ENCODE peak calls at places on chromosomes 1 and 21, in five cellular contexts. One of them, this sample, is unnamed.

GRCh38 chr1:7702365-7702764 is 68.7 kb upstream of the VAMP3 start:
- DNase-seq in iPS-NIHi11: peak; percentile 37
- DNase-seq in kidney tubule cell: no peak
- DNase-seq in non-pigmented ciliary epithelial cell: no peak
- DNase-seq in stimulated activated CD8-positive, alpha-beta memory T cell treated with anti-CD3 and anti-CD28 coated beads, Interleukin-15, amount 100 ng/mL, for 48 hours: no peak
- DNase-seq in this sample: no peak

GRCh38 chr21:33061233-33061632 is 8.7 kb upstream of the OLIG1 start:
- DNase-seq in kidney tubule cell: no peak
- DNase-seq in stimulated activated CD8-positive, alpha-beta memory T cell treated with anti-CD3 and anti-CD28 coated beads, Interleukin-15, amount 100 ng/mL, for 48 hours: no peak
- DNase-seq in iPS-NIHi11: no peak
- DNase-seq in non-pigmented ciliary epithelial cell: no peak
- DNase-seq in this sample: no peak

GRCh38 chr1:97721221-97721620 is 199.6 kb downstream of the DPYD start:
- DNase-seq in iPS-NIHi11: no peak
- DNase-seq in stimulated activated CD8-positive, alpha-beta memory T cell treated with anti-CD3 and anti-CD28 coated beads, Interleukin-15, amount 100 ng/mL, for 48 hours: no peak
- DNase-seq in kidney tubule cell: no peak
- DNase-seq in non-pigmented ciliary epithelial cell: peak; percentile 30
- DNase-seq in this sample: no peak

GRCh38 chr1:22830131-22830566 is 119.5 kb downstream of the EPHB2 start:
- DNase-seq in iPS-NIHi11: no peak
- DNase-seq in kidney tubule cell: no peak
- DNase-seq in non-pigmented ciliary epithelial cell: no peak
- DNase-seq in stimulated activated CD8-positive, alpha-beta memory T cell treated with anti-CD3 and anti-CD28 coated beads, Interleukin-15, amount 100 ng/mL, for 48 hours: no peak
- DNase-seq in this sample: peak; percentile 88

GRCh38 chr1:107727866-107728265 is 237.1 kb downstream of the VAV3 start:
- DNase-seq in stimulated activated CD8-positive, alpha-beta memory T cell treated with anti-CD3 and anti-CD28 coated beads, Interleukin-15, amount 100 ng/mL, for 48 hours: no peak
- DNase-seq in iPS-NIHi11: no peak
- DNase-seq in kidney tubule cell: no peak
- DNase-seq in non-pigmented ciliary epithelial cell: no peak
- DNase-seq in this sample: no peak

GRCh38 chr1:90114521-90115141 is 119.7 kb downstream of the ZNF326 start:
- DNase-seq in iPS-NIHi11: peak; percentile 54
- DNase-seq in stimulated activated CD8-positive, alpha-beta memory T cell treated with anti-CD3 and anti-CD28 coated beads, Interleukin-15, amount 100 ng/mL, for 48 hours: no peak
- DNase-seq in kidney tubule cell: peak; percentile 60
- DNase-seq in non-pigmented ciliary epithelial cell: peak; percentile 32
- DNase-seq in this sample: no peak

GRCh38 chr21:39576518-39577128 is 36.1 kb upstream of the B3GALT5 start:
- DNase-seq in iPS-NIHi11: no peak
- DNase-seq in stimulated activated CD8-positive, alpha-beta memory T cell treated with anti-CD3 and anti-CD28 coated beads, Interleukin-15, amount 100 ng/mL, for 48 hours: no peak
- DNase-seq in kidney tubule cell: peak; percentile 53
- DNase-seq in non-pigmented ciliary epithelial cell: no peak
- DNase-seq in this sample: no peak

GRCh38 chr1:115116511-115116910 is 27.2 kb upstream of the TSPAN2 start:
- DNase-seq in non-pigmented ciliary epithelial cell: no peak
- DNase-seq in kidney tubule cell: no peak
- DNase-seq in stimulated activated CD8-positive, alpha-beta memory T cell treated with anti-CD3 and anti-CD28 coated beads, Interleukin-15, amount 100 ng/mL, for 48 hours: no peak
- DNase-seq in iPS-NIHi11: no peak
- DNase-seq in this sample: no peak

GRCh38 chr1:154777151-154777550 is 92.9 kb downstream of the KCNN3 start:
- DNase-seq in iPS-NIHi11: no peak
- DNase-seq in stimulated activated CD8-positive, alpha-beta memory T cell treated with anti-CD3 and anti-CD28 coated beads, Interleukin-15, amount 100 ng/mL, for 48 hours: no peak
- DNase-seq in non-pigmented ciliary epithelial cell: no peak
- DNase-seq in kidney tubule cell: peak; percentile 46
- DNase-seq in this sample: no peak

GRCh38 chr1:240687820-240688219 is 75.9 kb upstream of the GREM2 start:
- DNase-seq in non-pigmented ciliary epithelial cell: no peak
- DNase-seq in iPS-NIHi11: no peak
- DNase-seq in kidney tubule cell: no peak
- DNase-seq in stimulated activated CD8-positive, alpha-beta memory T cell treated with anti-CD3 and anti-CD28 coated beads, Interleukin-15, amount 100 ng/mL, for 48 hours: no peak
- DNase-seq in this sample: no peak

GRCh38 chr1:8663090-8663802 is 154.2 kb downstream of the RERE start:
- DNase-seq in kidney tubule cell: no peak
- DNase-seq in iPS-NIHi11: no peak
- DNase-seq in stimulated activated CD8-positive, alpha-beta memory T cell treated with anti-CD3 and anti-CD28 coated beads, Interleukin-15, amount 100 ng/mL, for 48 hours: no peak
- DNase-seq in non-pigmented ciliary epithelial cell: no peak
- DNase-seq in this sample: no peak

GRCh38 chr1:182731852-182732575 is 47.6 kb upstream of the RGS8 start:
- DNase-seq in iPS-NIHi11: no peak
- DNase-seq in kidney tubule cell: no peak
- DNase-seq in non-pigmented ciliary epithelial cell: no peak
- DNase-seq in stimulated activated CD8-positive, alpha-beta memory T cell treated with anti-CD3 and anti-CD28 coated beads, Interleukin-15, amount 100 ng/mL, for 48 hours: no peak
- DNase-seq in this sample: no peak

GRCh38 chr1:198024782-198025181 is 107.6 kb downstream of the LHX9 start:
- DNase-seq in kidney tubule cell: peak; percentile 54
- DNase-seq in iPS-NIHi11: no peak
- DNase-seq in non-pigmented ciliary epithelial cell: no peak
- DNase-seq in stimulated activated CD8-positive, alpha-beta memory T cell treated with anti-CD3 and anti-CD28 coated beads, Interleukin-15, amount 100 ng/mL, for 48 hours: no peak
- DNase-seq in this sample: peak; percentile 16

GRCh38 chr1:23451452-23451851 is 26.9 kb upstream of the TCEA3 start:
- DNase-seq in iPS-NIHi11: no peak
- DNase-seq in stimulated activated CD8-positive, alpha-beta memory T cell treated with anti-CD3 and anti-CD28 coated beads, Interleukin-15, amount 100 ng/mL, for 48 hours: no peak
- DNase-seq in non-pigmented ciliary epithelial cell: no peak
- DNase-seq in kidney tubule cell: no peak
- DNase-seq in this sample: no peak

GRCh38 chr1:18452550-18452949 is 28.2 kb upstream of the KLHDC7A start:
- DNase-seq in iPS-NIHi11: peak; percentile 81
- DNase-seq in non-pigmented ciliary epithelial cell: no peak
- DNase-seq in kidney tubule cell: peak; percentile 26
- DNase-seq in stimulated activated CD8-positive, alpha-beta memory T cell treated with anti-CD3 and anti-CD28 coated beads, Interleukin-15, amount 100 ng/mL, for 48 hours: no peak
- DNase-seq in this sample: no peak

This sample was measured in epithelial cell of prostate.